ENCODE peak calls at places on chromosome 16, in eight cellular contexts. One of them, this sample, is unnamed.

GRCh38 chr16:59044616-59045015 is 310.5 kb upstream of the GOT2 start:
- DNase-seq in BJ: no peak
- DNase-seq in heart right ventricle: no peak
- DNase-seq in stomach: no peak
- DNase-seq in foreskin fibroblast: peak; percentile 6
- DNase-seq in GM13977: no peak
- DNase-seq in nephron progenitor cell: no peak
- DNase-seq in CD8-positive, alpha-beta T cell: no peak
- DNase-seq in this sample: no peak

GRCh38 chr16:26360867-26361266 is 669.1 kb downstream of the HS3ST4 start:
- DNase-seq in BJ: no peak
- DNase-seq in heart right ventricle: no peak
- DNase-seq in stomach: no peak
- DNase-seq in foreskin fibroblast: no peak
- DNase-seq in GM13977: no peak
- DNase-seq in nephron progenitor cell: no peak
- DNase-seq in CD8-positive, alpha-beta T cell: no peak
- DNase-seq in this sample: no peak

GRCh38 chr16:1036121-1036520 is 36.4 kb upstream of the SSTR5 start:
- DNase-seq in BJ: no peak
- DNase-seq in heart right ventricle: peak; percentile 5
- DNase-seq in stomach: no peak
- DNase-seq in foreskin fibroblast: no peak
- DNase-seq in GM13977: no peak
- DNase-seq in nephron progenitor cell: no peak
- DNase-seq in CD8-positive, alpha-beta T cell: no peak
- DNase-seq in this sample: no peak

GRCh38 chr16:1474471-1474795 is 395 bp downstream of the CLCN7 start:
- DNase-seq in BJ: no peak
- DNase-seq in heart right ventricle: no peak
- DNase-seq in stomach: no peak
- DNase-seq in foreskin fibroblast: no peak
- DNase-seq in GM13977: no peak
- DNase-seq in nephron progenitor cell: peak; percentile 49
- DNase-seq in CD8-positive, alpha-beta T cell: no peak
- DNase-seq in this sample: no peak

GRCh38 chr16:83734136-83734535 is 73.6 kb upstream of the HSBP1 start:
- DNase-seq in BJ: no peak
- DNase-seq in heart right ventricle: no peak
- DNase-seq in stomach: no peak
- DNase-seq in foreskin fibroblast: no peak
- DNase-seq in GM13977: no peak
- DNase-seq in nephron progenitor cell: no peak
- DNase-seq in CD8-positive, alpha-beta T cell: no peak
- DNase-seq in this sample: no peak

GRCh38 chr16:14300631-14301149 is 229.6 kb downstream of the MRTFB start:
- DNase-seq in BJ: no peak
- DNase-seq in heart right ventricle: peak; percentile 56
- DNase-seq in stomach: peak; percentile 72
- DNase-seq in foreskin fibroblast: peak; percentile 81
- DNase-seq in GM13977: peak; percentile 81
- DNase-seq in nephron progenitor cell: peak; percentile 46
- DNase-seq in CD8-positive, alpha-beta T cell: peak; percentile 32
- DNase-seq in this sample: peak; percentile 90

GRCh38 chr16:81238296-81239011 is at the start of gene BCO1:
- DNase-seq in BJ: no peak
- DNase-seq in heart right ventricle: no peak
- DNase-seq in stomach: peak; percentile 56
- DNase-seq in foreskin fibroblast: peak; percentile 28
- DNase-seq in GM13977: no peak
- DNase-seq in nephron progenitor cell: no peak
- DNase-seq in CD8-positive, alpha-beta T cell: no peak
- DNase-seq in this sample: no peak

GRCh38 chr16:51326131-51326856 is 175.2 kb upstream of the SALL1 start:
- DNase-seq in BJ: peak; percentile 50
- DNase-seq in heart right ventricle: no peak
- DNase-seq in stomach: no peak
- DNase-seq in foreskin fibroblast: peak; percentile 86
- DNase-seq in GM13977: no peak
- DNase-seq in nephron progenitor cell: no peak
- DNase-seq in CD8-positive, alpha-beta T cell: no peak
- DNase-seq in this sample: no peak

GRCh38 chr16:12470311-12471229 is 333.1 kb downstream of the CPPED1 start:
- DNase-seq in BJ: no peak
- DNase-seq in heart right ventricle: peak; percentile 74
- DNase-seq in stomach: no peak
- DNase-seq in foreskin fibroblast: no peak
- DNase-seq in GM13977: no peak
- DNase-seq in nephron progenitor cell: no peak
- DNase-seq in CD8-positive, alpha-beta T cell: no peak
- DNase-seq in this sample: no peak

GRCh38 chr16:73048292-73049050 is 543 bp upstream of the ZFHX3 start:
- DNase-seq in BJ: no peak
- DNase-seq in heart right ventricle: peak; percentile 78
- DNase-seq in stomach: peak; percentile 50
- DNase-seq in foreskin fibroblast: no peak
- DNase-seq in GM13977: no peak
- DNase-seq in nephron progenitor cell: peak; percentile 75
- DNase-seq in CD8-positive, alpha-beta T cell: no peak
- DNase-seq in this sample: no peak
- TF ChIP-seq CTCF in BJ: no peak
- TF ChIP-seq CTCF in heart right ventricle: no peak
- TF ChIP-seq CTCF in stomach: no peak
- TF ChIP-seq CTCF in foreskin fibroblast: no peak
- TF ChIP-seq CTCF in GM13977: no peak
- TF ChIP-seq CTCF in nephron progenitor cell: no peak
- TF ChIP-seq CTCF in CD8-positive, alpha-beta T cell: no peak
- TF ChIP-seq CTCF in this sample: no peak

DNA sequence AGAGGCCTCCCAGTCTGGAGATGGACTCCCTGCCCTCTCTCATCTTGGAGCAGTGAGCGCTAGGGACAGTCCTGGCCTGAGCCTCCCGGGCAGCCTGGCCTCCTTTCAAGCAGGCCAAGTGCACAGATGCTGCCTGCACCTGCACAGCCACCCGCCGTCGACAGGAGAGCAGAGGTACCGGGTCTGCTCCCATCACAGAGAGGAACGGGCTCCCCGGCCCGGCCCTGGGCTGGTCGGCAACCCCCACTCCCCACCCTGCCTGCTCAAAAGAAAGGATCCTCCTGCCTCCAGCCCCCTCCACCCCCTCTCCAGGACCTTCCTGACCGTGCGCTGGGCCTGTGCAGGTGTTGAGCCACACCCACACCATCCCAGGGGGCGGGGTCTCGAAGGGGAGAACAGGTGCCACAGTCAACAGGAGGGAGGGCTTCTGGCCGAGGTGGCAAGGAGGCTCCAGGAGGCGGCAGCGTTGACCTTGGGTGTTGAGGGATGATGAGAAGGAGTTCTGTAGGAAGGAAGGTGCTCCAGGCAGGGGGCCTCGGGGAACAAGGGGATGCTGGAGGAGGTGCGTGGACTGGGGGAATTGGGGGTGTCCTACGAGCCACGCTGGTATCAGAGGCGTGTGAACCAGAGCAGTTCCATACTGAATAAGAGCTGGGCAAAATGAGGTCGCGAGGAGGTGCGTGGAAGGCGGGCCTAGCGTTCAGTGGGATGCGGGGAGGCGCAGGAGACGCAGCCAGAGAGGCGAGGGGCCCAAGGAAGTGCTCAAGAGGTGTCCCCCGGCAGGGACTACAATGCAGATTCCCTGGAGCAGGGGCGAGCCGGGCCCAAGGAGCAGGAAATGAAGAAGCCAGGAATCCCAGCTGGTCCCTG is 967 bp upstream of the CDH15 start:
- DNase-seq in BJ: no peak
- DNase-seq in heart right ventricle: no peak
- DNase-seq in stomach: peak; percentile 64
- DNase-seq in foreskin fibroblast: no peak
- DNase-seq in GM13977: no peak
- DNase-seq in nephron progenitor cell: no peak
- DNase-seq in CD8-positive, alpha-beta T cell: no peak
- DNase-seq in this sample: no peak
- TF ChIP-seq CTCF in BJ: no peak
- TF ChIP-seq CTCF in heart right ventricle: no peak
- TF ChIP-seq CTCF in stomach: no peak
- TF ChIP-seq CTCF in foreskin fibroblast: no peak
- TF ChIP-seq CTCF in GM13977: no peak
- TF ChIP-seq CTCF in nephron progenitor cell: no peak
- TF ChIP-seq CTCF in CD8-positive, alpha-beta T cell: no peak
- TF ChIP-seq CTCF in this sample: no peak

GRCh38 chr16:49594706-49595534 is 221.3 kb downstream of the C16orf78 start:
- DNase-seq in BJ: no peak
- DNase-seq in heart right ventricle: no peak
- DNase-seq in stomach: peak; percentile 9
- DNase-seq in foreskin fibroblast: no peak
- DNase-seq in GM13977: no peak
- DNase-seq in nephron progenitor cell: no peak
- DNase-seq in CD8-positive, alpha-beta T cell: no peak
- DNase-seq in this sample: no peak

GRCh38 chr16:49589721-49590120 is 216.1 kb downstream of the C16orf78 start:
- DNase-seq in BJ: no peak
- DNase-seq in heart right ventricle: no peak
- DNase-seq in stomach: peak; percentile 9
- DNase-seq in foreskin fibroblast: no peak
- DNase-seq in GM13977: no peak
- DNase-seq in nephron progenitor cell: no peak
- DNase-seq in CD8-positive, alpha-beta T cell: no peak
- DNase-seq in this sample: peak; percentile 34

GRCh38 chr16:49593423-49594040 is 219.9 kb downstream of the C16orf78 start:
- DNase-seq in BJ: no peak
- DNase-seq in heart right ventricle: no peak
- DNase-seq in stomach: peak; percentile 11
- DNase-seq in foreskin fibroblast: no peak
- DNase-seq in GM13977: no peak
- DNase-seq in nephron progenitor cell: no peak
- DNase-seq in CD8-positive, alpha-beta T cell: no peak
- DNase-seq in this sample: peak; percentile 53

GRCh38 chr16:49590166-49590871 is 216.7 kb downstream of the C16orf78 start:
- DNase-seq in BJ: no peak
- DNase-seq in heart right ventricle: no peak
- DNase-seq in stomach: peak; percentile 17
- DNase-seq in foreskin fibroblast: no peak
- DNase-seq in GM13977: no peak
- DNase-seq in nephron progenitor cell: no peak
- DNase-seq in CD8-positive, alpha-beta T cell: no peak
- DNase-seq in this sample: peak; percentile 40

DNA sequence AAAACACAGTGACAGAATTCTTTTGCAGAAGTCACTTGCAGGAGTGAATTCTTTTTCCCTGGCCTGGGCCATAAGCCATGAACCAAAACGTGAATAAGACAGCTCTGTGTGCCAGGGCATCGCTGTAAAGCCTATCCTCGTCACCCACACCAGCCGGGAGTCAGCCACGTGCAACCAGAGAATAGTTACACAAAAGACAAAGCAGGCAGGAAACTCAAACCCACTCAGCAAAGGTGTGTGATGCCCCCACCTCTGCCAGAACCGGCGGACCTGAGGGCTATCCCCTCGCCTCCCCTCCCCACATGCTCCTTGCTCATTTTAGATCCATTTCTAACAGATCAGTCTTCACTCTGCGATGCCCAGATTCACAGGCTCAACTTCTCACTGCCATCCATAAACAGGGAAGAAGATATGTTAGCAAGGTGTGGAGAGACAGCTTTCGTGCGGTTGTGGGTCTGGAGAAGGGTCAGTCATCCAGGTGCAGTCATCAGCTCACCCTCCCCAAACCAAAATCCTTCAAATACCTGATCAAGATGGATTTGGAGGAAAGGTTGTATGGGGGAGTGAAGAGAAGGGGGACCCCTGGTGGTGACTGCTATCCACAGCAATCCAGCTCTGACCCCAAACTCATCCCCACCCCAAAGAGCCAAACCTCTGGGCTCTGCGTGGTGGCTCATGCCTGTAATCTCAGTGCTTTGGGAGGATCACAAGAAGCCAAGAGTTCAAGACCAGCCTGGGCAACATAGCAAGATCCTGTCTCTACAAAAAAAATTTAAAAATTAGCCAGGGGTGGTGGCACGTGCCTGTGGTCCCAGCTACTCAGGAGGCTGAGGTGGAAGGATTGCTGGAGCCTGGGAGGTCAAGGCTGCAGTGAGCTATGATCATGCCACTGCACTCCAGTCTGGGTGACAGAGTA is 219.2 kb downstream of the C16orf78 start:
- DNase-seq in BJ: no peak
- DNase-seq in heart right ventricle: no peak
- DNase-seq in stomach: peak; percentile 30
- DNase-seq in foreskin fibroblast: peak; percentile 7
- DNase-seq in GM13977: peak; percentile 74
- DNase-seq in nephron progenitor cell: peak; percentile 60
- DNase-seq in CD8-positive, alpha-beta T cell: peak; percentile 28
- DNase-seq in this sample: peak; percentile 58
- TF ChIP-seq CTCF in BJ: peak; percentile 81
- TF ChIP-seq CTCF in heart right ventricle: peak; percentile 76
- TF ChIP-seq CTCF in stomach: peak; percentile 67
- TF ChIP-seq CTCF in foreskin fibroblast: peak; percentile 81
- TF ChIP-seq CTCF in GM13977: peak; percentile 76
- TF ChIP-seq CTCF in nephron progenitor cell: peak; percentile 81
- TF ChIP-seq CTCF in CD8-positive, alpha-beta T cell: peak; percentile 67
- TF ChIP-seq CTCF in this sample: peak; percentile 82

GRCh38 chr16:79329967-79330366 is 270.6 kb downstream of the MAF start:
- DNase-seq in BJ: no peak
- DNase-seq in heart right ventricle: no peak
- DNase-seq in stomach: no peak
- DNase-seq in foreskin fibroblast: no peak
- DNase-seq in GM13977: no peak
- DNase-seq in nephron progenitor cell: no peak
- DNase-seq in CD8-positive, alpha-beta T cell: no peak
- DNase-seq in this sample: no peak

GRCh38 chr16:79337906-79338305 is 262.6 kb downstream of the MAF start:
- DNase-seq in BJ: no peak
- DNase-seq in heart right ventricle: no peak
- DNase-seq in stomach: no peak
- DNase-seq in foreskin fibroblast: no peak
- DNase-seq in GM13977: no peak
- DNase-seq in nephron progenitor cell: no peak
- DNase-seq in CD8-positive, alpha-beta T cell: no peak
- DNase-seq in this sample: no peak

GRCh38 chr16:79336437-79337229 is 263.9 kb downstream of the MAF start:
- DNase-seq in BJ: no peak
- DNase-seq in heart right ventricle: no peak
- DNase-seq in stomach: no peak
- DNase-seq in foreskin fibroblast: no peak
- DNase-seq in GM13977: no peak
- DNase-seq in nephron progenitor cell: no peak
- DNase-seq in CD8-positive, alpha-beta T cell: no peak
- DNase-seq in this sample: no peak

GRCh38 chr16:79331064-79331463 is 269.5 kb downstream of the MAF start:
- DNase-seq in BJ: no peak
- DNase-seq in heart right ventricle: no peak
- DNase-seq in stomach: no peak
- DNase-seq in foreskin fibroblast: no peak
- DNase-seq in GM13977: no peak
- DNase-seq in nephron progenitor cell: no peak
- DNase-seq in CD8-positive, alpha-beta T cell: no peak
- DNase-seq in this sample: no peak

DNA sequence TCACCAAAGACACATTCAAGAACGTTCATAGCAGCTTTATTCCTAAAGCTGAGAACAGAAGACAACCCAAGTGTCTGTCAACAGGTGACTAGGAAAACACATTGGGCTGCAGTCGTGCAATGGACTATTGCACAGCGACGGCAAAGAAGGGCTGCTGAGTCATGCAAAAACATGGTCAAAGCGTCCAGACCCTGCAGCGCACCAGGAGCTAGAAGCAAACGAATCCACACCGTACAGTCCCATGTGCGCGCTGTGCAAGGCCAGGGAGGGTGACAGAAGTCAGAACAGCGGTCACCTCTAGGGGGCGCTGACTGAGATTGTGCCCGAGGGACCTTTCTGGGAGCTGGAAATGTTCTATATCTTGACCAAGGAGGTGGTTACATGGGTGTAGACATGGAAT is 266.4 kb downstream of the MAF start:
- DNase-seq in BJ: no peak
- DNase-seq in heart right ventricle: no peak
- DNase-seq in stomach: no peak
- DNase-seq in foreskin fibroblast: no peak
- DNase-seq in GM13977: no peak
- DNase-seq in nephron progenitor cell: peak; percentile 27
- DNase-seq in CD8-positive, alpha-beta T cell: peak; percentile 20
- DNase-seq in this sample: no peak
- TF ChIP-seq CTCF in BJ: no peak
- TF ChIP-seq CTCF in heart right ventricle: peak; percentile 15
- TF ChIP-seq CTCF in stomach: no peak
- TF ChIP-seq CTCF in foreskin fibroblast: no peak
- TF ChIP-seq CTCF in GM13977: peak; percentile 31
- TF ChIP-seq CTCF in nephron progenitor cell: peak; percentile 33
- TF ChIP-seq CTCF in CD8-positive, alpha-beta T cell: no peak
- TF ChIP-seq CTCF in this sample: no peak